ENCODE peak calls at places on chromosomes 6 and 20, in ten cellular contexts. One of them, this sample, is unnamed.

GRCh38 chr20:2084703-2085102 is 16.9 kb upstream of the STK35 start:
- DNase-seq in posterior cingulate gyrus: no peak
- DNase-seq in esophagus squamous epithelium: no peak
- DNase-seq in activated T-cell treated with anti-CD3 and anti-CD28 coated beads, Interleukin-2, amount 50 U/mL, for 4 hours: no peak
- DNase-seq in activated CD4-positive, alpha-beta T cell treated with anti-CD3 and anti-CD28 coated beads, Interleukin-2, amount 50 U/mL, for 1 hour: no peak
- DNase-seq in heart left ventricle: no peak
- DNase-seq in CD4-positive, CD25-positive, alpha-beta regulatory T cell: no peak
- DNase-seq in naive B cell: no peak
- DNase-seq in nephron progenitor cell: no peak
- DNase-seq in ACHN: no peak
- DNase-seq in this sample: no peak

GRCh38 chr6:164151762-164152161 is 737.2 kb downstream of the QKI start:
- DNase-seq in posterior cingulate gyrus: no peak
- DNase-seq in esophagus squamous epithelium: no peak
- DNase-seq in activated T-cell treated with anti-CD3 and anti-CD28 coated beads, Interleukin-2, amount 50 U/mL, for 4 hours: no peak
- DNase-seq in activated CD4-positive, alpha-beta T cell treated with anti-CD3 and anti-CD28 coated beads, Interleukin-2, amount 50 U/mL, for 1 hour: no peak
- DNase-seq in heart left ventricle: no peak
- DNase-seq in CD4-positive, CD25-positive, alpha-beta regulatory T cell: no peak
- DNase-seq in naive B cell: no peak
- DNase-seq in nephron progenitor cell: no peak
- DNase-seq in ACHN: no peak
- DNase-seq in this sample: no peak

GRCh38 chr20:48791014-48791413 is 36.8 kb downstream of the PREX1 start:
- DNase-seq in posterior cingulate gyrus: no peak
- DNase-seq in esophagus squamous epithelium: no peak
- DNase-seq in activated T-cell treated with anti-CD3 and anti-CD28 coated beads, Interleukin-2, amount 50 U/mL, for 4 hours: no peak
- DNase-seq in activated CD4-positive, alpha-beta T cell treated with anti-CD3 and anti-CD28 coated beads, Interleukin-2, amount 50 U/mL, for 1 hour: no peak
- DNase-seq in heart left ventricle: no peak
- DNase-seq in CD4-positive, CD25-positive, alpha-beta regulatory T cell: no peak
- DNase-seq in naive B cell: no peak
- DNase-seq in nephron progenitor cell: no peak
- DNase-seq in ACHN: no peak
- DNase-seq in this sample: no peak

GRCh38 chr6:88650029-88650619 is 313.3 kb downstream of the RNGTT start:
- DNase-seq in posterior cingulate gyrus: no peak
- DNase-seq in esophagus squamous epithelium: no peak
- DNase-seq in activated T-cell treated with anti-CD3 and anti-CD28 coated beads, Interleukin-2, amount 50 U/mL, for 4 hours: no peak
- DNase-seq in activated CD4-positive, alpha-beta T cell treated with anti-CD3 and anti-CD28 coated beads, Interleukin-2, amount 50 U/mL, for 1 hour: no peak
- DNase-seq in heart left ventricle: no peak
- DNase-seq in CD4-positive, CD25-positive, alpha-beta regulatory T cell: no peak
- DNase-seq in naive B cell: no peak
- DNase-seq in nephron progenitor cell: no peak
- DNase-seq in ACHN: no peak
- DNase-seq in this sample: no peak

GRCh38 chr6:77038801-77039200 is 424.5 kb downstream of the HTR1B start:
- DNase-seq in posterior cingulate gyrus: no peak
- DNase-seq in esophagus squamous epithelium: no peak
- DNase-seq in activated T-cell treated with anti-CD3 and anti-CD28 coated beads, Interleukin-2, amount 50 U/mL, for 4 hours: no peak
- DNase-seq in activated CD4-positive, alpha-beta T cell treated with anti-CD3 and anti-CD28 coated beads, Interleukin-2, amount 50 U/mL, for 1 hour: no peak
- DNase-seq in heart left ventricle: no peak
- DNase-seq in CD4-positive, CD25-positive, alpha-beta regulatory T cell: no peak
- DNase-seq in naive B cell: no peak
- DNase-seq in nephron progenitor cell: no peak
- DNase-seq in ACHN: no peak
- DNase-seq in this sample: no peak

GRCh38 chr6:113879186-113880096 is 22.3 kb downstream of the MARCKS start:
- DNase-seq in posterior cingulate gyrus: peak; percentile 26
- DNase-seq in esophagus squamous epithelium: no peak
- DNase-seq in activated T-cell treated with anti-CD3 and anti-CD28 coated beads, Interleukin-2, amount 50 U/mL, for 4 hours: no peak
- DNase-seq in activated CD4-positive, alpha-beta T cell treated with anti-CD3 and anti-CD28 coated beads, Interleukin-2, amount 50 U/mL, for 1 hour: no peak
- DNase-seq in heart left ventricle: peak; percentile 46
- DNase-seq in CD4-positive, CD25-positive, alpha-beta regulatory T cell: no peak
- DNase-seq in naive B cell: peak; percentile 31
- DNase-seq in nephron progenitor cell: peak; percentile 36
- DNase-seq in ACHN: peak; percentile 79
- DNase-seq in this sample: peak; percentile 62

GRCh38 chr6:79947191-79948173 is at the start of gene ELOVL4:
- DNase-seq in posterior cingulate gyrus: peak; percentile 83
- DNase-seq in esophagus squamous epithelium: no peak
- DNase-seq in activated T-cell treated with anti-CD3 and anti-CD28 coated beads, Interleukin-2, amount 50 U/mL, for 4 hours: peak; percentile 58
- DNase-seq in activated CD4-positive, alpha-beta T cell treated with anti-CD3 and anti-CD28 coated beads, Interleukin-2, amount 50 U/mL, for 1 hour: peak; percentile 39
- DNase-seq in heart left ventricle: peak; percentile 52
- DNase-seq in CD4-positive, CD25-positive, alpha-beta regulatory T cell: peak; percentile 41
- DNase-seq in naive B cell: no peak
- DNase-seq in nephron progenitor cell: peak; percentile 81
- DNase-seq in ACHN: peak; percentile 58
- DNase-seq in this sample: no peak

GRCh38 chr20:50513169-50514034 is 3.2 kb downstream of the PTPN1 start:
- DNase-seq in posterior cingulate gyrus: no peak
- DNase-seq in esophagus squamous epithelium: no peak
- DNase-seq in activated T-cell treated with anti-CD3 and anti-CD28 coated beads, Interleukin-2, amount 50 U/mL, for 4 hours: no peak
- DNase-seq in activated CD4-positive, alpha-beta T cell treated with anti-CD3 and anti-CD28 coated beads, Interleukin-2, amount 50 U/mL, for 1 hour: no peak
- DNase-seq in heart left ventricle: no peak
- DNase-seq in CD4-positive, CD25-positive, alpha-beta regulatory T cell: no peak
- DNase-seq in naive B cell: no peak
- DNase-seq in nephron progenitor cell: no peak
- DNase-seq in ACHN: peak; percentile 31
- DNase-seq in this sample: no peak

GRCh38 chr6:145723646-145724045 is 11.7 kb downstream of the EPM2A start:
- DNase-seq in posterior cingulate gyrus: no peak
- DNase-seq in esophagus squamous epithelium: no peak
- DNase-seq in activated T-cell treated with anti-CD3 and anti-CD28 coated beads, Interleukin-2, amount 50 U/mL, for 4 hours: no peak
- DNase-seq in activated CD4-positive, alpha-beta T cell treated with anti-CD3 and anti-CD28 coated beads, Interleukin-2, amount 50 U/mL, for 1 hour: no peak
- DNase-seq in heart left ventricle: no peak
- DNase-seq in CD4-positive, CD25-positive, alpha-beta regulatory T cell: no peak
- DNase-seq in naive B cell: no peak
- DNase-seq in nephron progenitor cell: no peak
- DNase-seq in ACHN: no peak
- DNase-seq in this sample: no peak

GRCh38 chr6:131813991-131814390 is 6.2 kb downstream of the ENPP1 start:
- DNase-seq in posterior cingulate gyrus: no peak
- DNase-seq in esophagus squamous epithelium: no peak
- DNase-seq in activated T-cell treated with anti-CD3 and anti-CD28 coated beads, Interleukin-2, amount 50 U/mL, for 4 hours: no peak
- DNase-seq in activated CD4-positive, alpha-beta T cell treated with anti-CD3 and anti-CD28 coated beads, Interleukin-2, amount 50 U/mL, for 1 hour: no peak
- DNase-seq in heart left ventricle: no peak
- DNase-seq in CD4-positive, CD25-positive, alpha-beta regulatory T cell: no peak
- DNase-seq in naive B cell: no peak
- DNase-seq in nephron progenitor cell: no peak
- DNase-seq in ACHN: no peak
- DNase-seq in this sample: no peak

GRCh38 chr6:139641412-139641811 is 267.0 kb upstream of the CITED2 start:
- DNase-seq in posterior cingulate gyrus: no peak
- DNase-seq in esophagus squamous epithelium: no peak
- DNase-seq in activated T-cell treated with anti-CD3 and anti-CD28 coated beads, Interleukin-2, amount 50 U/mL, for 4 hours: no peak
- DNase-seq in activated CD4-positive, alpha-beta T cell treated with anti-CD3 and anti-CD28 coated beads, Interleukin-2, amount 50 U/mL, for 1 hour: no peak
- DNase-seq in heart left ventricle: no peak
- DNase-seq in CD4-positive, CD25-positive, alpha-beta regulatory T cell: no peak
- DNase-seq in naive B cell: no peak
- DNase-seq in nephron progenitor cell: no peak
- DNase-seq in ACHN: no peak
- DNase-seq in this sample: no peak

GRCh38 chr6:133764011-133764812 is 124.7 kb upstream of the TCF21 start:
- DNase-seq in posterior cingulate gyrus: no peak
- DNase-seq in esophagus squamous epithelium: no peak
- DNase-seq in activated T-cell treated with anti-CD3 and anti-CD28 coated beads, Interleukin-2, amount 50 U/mL, for 4 hours: no peak
- DNase-seq in activated CD4-positive, alpha-beta T cell treated with anti-CD3 and anti-CD28 coated beads, Interleukin-2, amount 50 U/mL, for 1 hour: no peak
- DNase-seq in heart left ventricle: no peak
- DNase-seq in CD4-positive, CD25-positive, alpha-beta regulatory T cell: no peak
- DNase-seq in naive B cell: no peak
- DNase-seq in nephron progenitor cell: no peak
- DNase-seq in ACHN: no peak
- DNase-seq in this sample: no peak

GRCh38 chr20:17390655-17391054 is 140.5 kb downstream of the BFSP1 start:
- DNase-seq in posterior cingulate gyrus: no peak
- DNase-seq in esophagus squamous epithelium: no peak
- DNase-seq in activated T-cell treated with anti-CD3 and anti-CD28 coated beads, Interleukin-2, amount 50 U/mL, for 4 hours: no peak
- DNase-seq in activated CD4-positive, alpha-beta T cell treated with anti-CD3 and anti-CD28 coated beads, Interleukin-2, amount 50 U/mL, for 1 hour: no peak
- DNase-seq in heart left ventricle: no peak
- DNase-seq in CD4-positive, CD25-positive, alpha-beta regulatory T cell: no peak
- DNase-seq in naive B cell: no peak
- DNase-seq in nephron progenitor cell: no peak
- DNase-seq in ACHN: no peak
- DNase-seq in this sample: no peak

GRCh38 chr20:47139934-47140333 is 216.6 kb downstream of the ZMYND8 start:
- DNase-seq in posterior cingulate gyrus: no peak
- DNase-seq in esophagus squamous epithelium: no peak
- DNase-seq in activated T-cell treated with anti-CD3 and anti-CD28 coated beads, Interleukin-2, amount 50 U/mL, for 4 hours: no peak
- DNase-seq in activated CD4-positive, alpha-beta T cell treated with anti-CD3 and anti-CD28 coated beads, Interleukin-2, amount 50 U/mL, for 1 hour: no peak
- DNase-seq in heart left ventricle: no peak
- DNase-seq in CD4-positive, CD25-positive, alpha-beta regulatory T cell: no peak
- DNase-seq in naive B cell: no peak
- DNase-seq in nephron progenitor cell: no peak
- DNase-seq in ACHN: no peak
- DNase-seq in this sample: no peak

GRCh38 chr6:14467591-14467990 is 350.0 kb downstream of the CD83 start:
- DNase-seq in posterior cingulate gyrus: no peak
- DNase-seq in esophagus squamous epithelium: no peak
- DNase-seq in activated T-cell treated with anti-CD3 and anti-CD28 coated beads, Interleukin-2, amount 50 U/mL, for 4 hours: no peak
- DNase-seq in activated CD4-positive, alpha-beta T cell treated with anti-CD3 and anti-CD28 coated beads, Interleukin-2, amount 50 U/mL, for 1 hour: no peak
- DNase-seq in heart left ventricle: no peak
- DNase-seq in CD4-positive, CD25-positive, alpha-beta regulatory T cell: no peak
- DNase-seq in naive B cell: no peak
- DNase-seq in nephron progenitor cell: no peak
- DNase-seq in ACHN: no peak
- DNase-seq in this sample: no peak

This sample was measured in Karpas-422.